ENCODE peak calls at places on chromosome 1, in seven cellular contexts. J, W, P, K, H, Y and C are unnamed samples.

GRCh38 chr1:168386949-168387586 is 106.4 kb downstream of the TBX19 start:
- DNase-seq in J (peak; percentile 58), W (peak; percentile 64), P (no peak), K (peak; percentile 78), H (no peak), Y (no peak), C (no peak)

GRCh38 chr1:204350857-204351573 is 8.7 kb downstream of the PLEKHA6 start:
- DNase-seq in J (peak; percentile 90), W (no peak), P (peak; percentile 28), K (peak; percentile 99), H (no peak), Y (no peak), C (no peak)

GRCh38 chr1:32763221-32763620 is 53.9 kb downstream of the YARS1 start:
- DNase-seq in J (no peak), W (no peak), P (no peak), K (no peak), H (no peak), Y (no peak), C (peak; percentile 57)

GRCh38 chr1:86296305-86297205 is 99.6 kb downstream of the ODF2L start:
- DNase-seq in J (no peak), W (no peak), P (peak; percentile 1), K (no peak), H (no peak), Y (no peak), C (no peak)

GRCh38 chr1:183620311-183620710 is 15.3 kb downstream of the ARPC5 start:
- DNase-seq in J (no peak), W (no peak), P (no peak), K (no peak), H (no peak), Y (no peak), C (no peak)

GRCh38 chr1:226662704-226663326 is 76.3 kb downstream of the ITPKB start:
- DNase-seq in J (peak; percentile 78), W (peak; percentile 46), P (peak; percentile 20), K (no peak), H (no peak), Y (peak; percentile 99), C (no peak)

GRCh38 chr1:67639336-67639735 is 45.7 kb upstream of the GADD45A start:
- DNase-seq in J (no peak), W (no peak), P (no peak), K (no peak), H (no peak), Y (no peak), C (no peak)

GRCh38 chr1:203127672-203128611 is at the start of gene ADORA1:
- DNase-seq in J (peak; percentile 80), W (peak; percentile 10), P (no peak), K (peak; percentile 82), H (peak; percentile 35), Y (no peak), C (peak; percentile 88)

GRCh38 chr1:153343040-153343681 is 5.5 kb downstream of the PGLYRP4 start:
- DNase-seq in J (no peak), W (no peak), P (no peak), K (peak; percentile 4), H (no peak), Y (no peak), C (no peak)

GRCh38 chr1:110155878-110156522 is 5.7 kb downstream of the SLC6A17 start:
- DNase-seq in J (no peak), W (no peak), P (peak; percentile 67), K (peak; percentile 94), H (peak; percentile 4), Y (no peak), C (peak; percentile 66)
- TF ChIP-seq JUND in J (no peak), W (no peak), P (no peak), K (no peak), H (no peak), Y (no peak), C (no peak)

GRCh38 chr1:109047339-109047738 is 5.4 kb upstream of the WDR47 start:
- DNase-seq in J (no peak), W (no peak), P (no peak), K (no peak), H (no peak), Y (no peak), C (no peak)
- TF ChIP-seq JUND in J (no peak), W (no peak), P (no peak), K (no peak), H (no peak), Y (no peak), C (no peak)

GRCh38 chr1:43329995-43330751 is 7.4 kb upstream of the MPL start:
- DNase-seq in J (no peak), W (no peak), P (peak; percentile 97), K (no peak), H (no peak), Y (no peak), C (no peak)
- TF ChIP-seq JUND in J (no peak), W (peak; percentile 17), P (peak; percentile 91), K (no peak), H (no peak), Y (no peak), C (no peak)

DNA sequence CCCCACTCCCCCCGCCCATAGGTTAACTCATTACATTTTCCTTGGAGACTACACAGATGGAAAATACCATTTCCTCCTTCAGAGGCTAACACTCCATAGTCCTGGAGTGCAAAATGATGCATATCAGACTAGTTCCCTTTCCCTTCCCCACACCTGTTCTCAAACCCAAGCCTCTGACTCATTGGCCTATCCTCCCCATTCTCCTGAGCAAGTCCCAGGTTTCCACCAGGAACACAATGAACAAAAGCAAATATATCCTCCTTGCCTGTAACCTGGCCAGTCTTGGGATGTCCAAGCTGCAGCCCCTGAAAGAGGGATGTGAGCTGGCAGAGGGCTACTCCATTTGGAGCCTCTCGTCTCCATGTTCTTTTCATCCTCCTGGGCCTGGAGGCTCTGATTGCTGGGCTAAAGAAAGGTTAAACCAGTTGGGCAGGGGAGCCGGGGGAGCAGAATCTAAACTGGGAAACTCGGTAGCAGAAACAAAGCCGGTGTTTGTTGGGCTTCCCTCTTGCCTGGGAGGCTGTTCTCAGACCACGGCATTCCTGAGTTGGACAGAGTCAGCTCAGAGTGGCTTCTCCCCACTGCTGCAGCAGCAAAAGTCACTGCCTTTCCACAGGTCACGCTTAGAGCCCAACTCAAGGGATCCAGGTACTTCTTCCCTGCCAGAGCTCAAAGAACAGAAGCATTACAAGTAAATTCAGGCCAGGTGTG is 13.9 kb downstream of the SSR2 start:
- DNase-seq in J (no peak), W (no peak), P (no peak), K (no peak), H (no peak), Y (no peak), C (peak; percentile 67)
- TF ChIP-seq JUND in J (no peak), W (no peak), P (no peak), K (no peak), H (no peak), Y (no peak), C (no peak)

GRCh38 chr1:201650608-201650933 is 111.6 kb downstream of the NAV1 start:
- DNase-seq in J (no peak), W (no peak), P (no peak), K (no peak), H (no peak), Y (no peak), C (no peak)

GRCh38 chr1:201648911-201649775 is 110.2 kb downstream of the NAV1 start:
- DNase-seq in J (peak; percentile 87), W (no peak), P (peak; percentile 63), K (peak; percentile 75), H (no peak), Y (no peak), C (no peak)

GRCh38 chr1:201648066-201648910 is 109.4 kb downstream of the NAV1 start:
- DNase-seq in J (peak; percentile 87), W (no peak), P (peak; percentile 85), K (peak; percentile 71), H (no peak), Y (no peak), C (peak; percentile 76)

GRCh38 chr1:201652180-201652579 is 113.3 kb downstream of the NAV1 start:
- DNase-seq in J (no peak), W (no peak), P (no peak), K (no peak), H (no peak), Y (no peak), C (no peak)

DNA sequence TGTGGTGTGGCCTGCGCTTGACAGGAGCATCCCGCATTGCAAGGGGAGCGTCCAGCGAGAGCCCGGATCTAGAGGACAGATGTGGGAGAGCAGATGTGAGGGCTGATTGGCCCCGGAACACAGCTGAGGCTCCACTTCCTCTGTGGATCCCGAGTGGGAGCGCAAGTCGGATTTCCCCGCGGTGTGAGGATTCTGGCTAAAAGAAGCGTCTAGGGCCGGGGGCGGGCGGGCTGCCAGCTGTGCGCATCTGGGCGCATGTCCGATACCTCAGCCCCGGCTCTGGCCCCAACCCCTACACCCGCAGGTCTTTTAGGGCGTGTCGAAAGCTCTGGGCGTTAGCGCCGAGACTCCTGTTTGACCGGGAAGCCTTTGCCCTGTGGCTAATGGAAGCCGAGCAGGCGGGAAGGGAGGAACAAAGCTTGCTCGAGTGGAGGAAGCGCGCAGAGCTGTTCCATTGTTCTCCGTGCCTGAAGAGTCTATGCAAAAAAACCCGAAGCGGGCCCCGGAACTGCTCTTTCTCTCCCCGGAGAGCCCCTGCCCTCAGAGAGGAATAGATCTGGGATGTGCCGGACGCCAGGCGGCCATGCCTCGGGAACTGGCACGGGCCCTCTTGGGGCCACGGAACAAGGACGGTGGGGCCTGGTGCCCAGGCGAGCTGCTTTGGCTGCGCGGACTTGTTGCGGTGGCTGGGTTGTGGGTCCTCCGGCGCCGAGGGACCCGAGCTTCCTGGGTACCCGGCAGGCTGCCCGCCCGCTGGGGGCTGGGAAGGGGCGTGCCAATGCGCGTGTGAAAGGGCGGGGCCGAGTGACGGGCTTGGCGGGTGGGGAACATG is 111.1 kb downstream of the NAV1 start:
- DNase-seq in J (peak; percentile 85), W (peak; percentile 43), P (peak; percentile 86), K (peak; percentile 90), H (no peak), Y (no peak), C (peak; percentile 77)
- TF ChIP-seq JUND in J (no peak), W (no peak), P (no peak), K (no peak), H (no peak), Y (no peak), C (no peak)

GRCh38 chr1:159172599-159173291 is 1.3 kb downstream of the CADM3 start:
- DNase-seq in J (peak; percentile 83), W (no peak), P (no peak), K (peak; percentile 78), H (no peak), Y (no peak), C (no peak)

GRCh38 chr1:159170639-159171038 is 776 bp upstream of the CADM3 start:
- DNase-seq in J (no peak), W (no peak), P (no peak), K (no peak), H (no peak), Y (no peak), C (no peak)

GRCh38 chr1:159171254-159171687 is at the start of gene CADM3:
- DNase-seq in J (peak; percentile 91), W (no peak), P (no peak), K (peak; percentile 80), H (no peak), Y (no peak), C (no peak)

GRCh38 chr1:159173303-159173702 is 1.9 kb downstream of the CADM3 start:
- DNase-seq in J (no peak), W (no peak), P (no peak), K (no peak), H (no peak), Y (no peak), C (no peak)

GRCh38 chr1:159171688-159172501 is 480 bp downstream of the CADM3 start:
- DNase-seq in J (no peak), W (no peak), P (no peak), K (peak; percentile 80), H (no peak), Y (no peak), C (no peak)
- TF ChIP-seq JUND in J (no peak), W (no peak), P (no peak), K (no peak), H (no peak), Y (no peak), C (no peak)